ENCODE peak calls at places on chromosomes 5 and 9, in nine cellular contexts. K is tibial nerve, B is cardiac muscle cell, Y is adrenal gland, J is A673, R is MM.1S, P is HCT116, H is pancreas, C is upper lobe of right lung. V is an unnamed sample.
A peak's percentile ranks its signal among the peaks of the same experiment; 100 is the strongest.

GRCh38 chr9:98215821-98216220 is 23.4 kb upstream of the CORO2A start:
- DNase-seq in H (no peak), P (no peak), B (peak; percentile 40), C (no peak), Y (peak; percentile 83), K (no peak), J (no peak), R (no peak), V (peak; percentile 75)

GRCh38 chr5:124752854-124753720 is 6.6 kb upstream of the ZNF608 start:
- DNase-seq in R (no peak), J (no peak), B (no peak), Y (no peak), C (no peak), P (no peak), K (no peak), H (no peak), V (no peak)

GRCh38 chr9:33408087-33408486 is 5.7 kb upstream of the AQP7 start:
- DNase-seq in C (no peak), P (no peak), H (no peak), R (no peak), J (no peak), K (no peak), B (no peak), Y (no peak), V (peak; percentile 23)

GRCh38 chr9:89317282-89317681 is 1.0 kb upstream of the SECISBP2 start:
- DNase-seq in Y (no peak), R (no peak), B (no peak), H (no peak), K (no peak), J (no peak), P (no peak), C (no peak), V (no peak)

GRCh38 chr5:102762828-102763227 is 7.7 kb downstream of the PAM start:
- DNase-seq in Y (no peak), B (no peak), K (no peak), J (no peak), C (no peak), P (no peak), H (no peak), R (no peak), V (no peak)

GRCh38 chr9:104276709-104277245 is 182.7 kb downstream of the SMC2 start:
- DNase-seq in R (no peak), K (no peak), J (no peak), H (no peak), Y (no peak), P (no peak), C (no peak), B (no peak), V (no peak)

GRCh38 chr5:82297711-82298110 is 19.6 kb upstream of the RPS23 start:
- DNase-seq in Y (no peak), H (no peak), R (no peak), K (no peak), C (no peak), P (no peak), B (peak; percentile 78), J (no peak), V (no peak)

GRCh38 chr5:158660726-158661125 is 439.0 kb downstream of the EBF1 start:
- DNase-seq in J (no peak), B (no peak), P (no peak), H (no peak), Y (no peak), K (no peak), R (no peak), C (no peak), V (no peak)

GRCh38 chr5:113117543-113118110 is 141.0 kb downstream of the DCP2 start:
- DNase-seq in K (no peak), H (no peak), B (no peak), Y (no peak), C (no peak), R (peak; percentile 67), J (no peak), P (no peak), V (no peak)

GRCh38 chr5:94693043-94693822 is 74.8 kb downstream of the SLF1 start:
- DNase-seq in B (peak; percentile 52), P (peak; percentile 29), J (peak; percentile 59), K (no peak), H (no peak), Y (no peak), C (no peak), R (peak; percentile 31), V (no peak)

GRCh38 chr9:94807556-94807955 is 81.1 kb downstream of the AOPEP start:
- DNase-seq in R (no peak), P (no peak), J (no peak), C (no peak), K (no peak), Y (no peak), H (no peak), B (no peak), V (no peak)

GRCh38 chr5:31957151-31957550 is 217.0 kb downstream of the GOLPH3 start:
- DNase-seq in P (no peak), K (no peak), Y (no peak), B (no peak), J (no peak), C (no peak), H (no peak), R (no peak), V (no peak)

GRCh38 chr5:65037845-65038815 is 269.4 kb downstream of the CWC27 start:
- DNase-seq in Y (no peak), H (no peak), C (no peak), P (peak; percentile 65), R (no peak), K (no peak), B (no peak), J (peak; percentile 42), V (peak; percentile 40)

GRCh38 chr5:62686692-62687091 is 108.1 kb downstream of the LRRC70 start:
- DNase-seq in K (no peak), B (no peak), J (no peak), H (no peak), R (no peak), P (no peak), Y (no peak), C (no peak), V (no peak)

GRCh38 chr5:157926171-157926671 is 67.3 kb upstream of the CLINT1 start:
- DNase-seq in R (no peak), Y (no peak), J (no peak), B (no peak), P (no peak), K (no peak), C (no peak), H (no peak), V (peak; percentile 35)

GRCh38 chr5:82031220-82032119 is 59.6 kb downstream of the ATG10 start:
- DNase-seq in R (no peak), B (no peak), J (no peak), K (no peak), H (no peak), C (no peak), Y (no peak), P (no peak), V (no peak)

GRCh38 chr5:159971514-159971913 is 37.4 kb upstream of the TTC1 start:
- DNase-seq in R (no peak), P (no peak), Y (no peak), H (no peak), C (no peak), B (no peak), K (no peak), J (no peak), V (no peak)
- H3K4me3 ChIP-seq in R (no peak overlapping the region), P (no peak overlapping the region), Y (no peak overlapping the region), H (no peak overlapping the region), C (no peak overlapping the region), B (peak overlapping the region; percentile 33), K (no peak overlapping the region), J (no peak overlapping the region), V (no peak overlapping the region)

GRCh38 chr9:117535439-117535838 is 120.6 kb upstream of the ASTN2 start:
- DNase-seq in B (peak; percentile 19), R (no peak), P (no peak), J (no peak), K (no peak), H (no peak), Y (no peak), C (no peak), V (no peak)
- TF ChIP-seq CTCF in B (no peak), R (no peak), P (no peak), J (no peak), K (no peak), H (no peak), Y (no peak), C (no peak), V (peak; percentile 37)

DNA sequence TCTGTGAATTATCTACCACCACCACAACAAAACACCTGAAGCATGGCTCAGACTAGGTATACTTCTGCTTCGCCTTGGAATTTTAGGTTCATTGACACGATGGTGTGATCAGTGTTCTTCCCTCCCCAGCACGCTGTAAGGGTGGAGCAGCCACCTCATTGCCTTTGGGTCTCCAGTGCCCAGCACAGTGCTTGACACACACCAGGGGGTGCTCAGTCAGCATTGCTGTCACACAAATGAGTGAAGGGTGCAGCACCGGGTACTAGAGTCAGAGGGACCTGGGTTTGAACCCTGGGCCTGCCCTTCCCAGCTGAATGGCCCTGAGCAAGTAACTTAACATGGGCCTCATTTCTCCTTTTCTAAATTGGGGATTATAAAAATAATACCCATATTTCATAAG is 9.9 kb upstream of the ANGPTL2 start:
- DNase-seq in H (no peak), P (no peak), K (no peak), B (no peak), C (no peak), R (no peak), J (no peak), Y (peak; percentile 42), V (no peak)
- H3K4me1 ChIP-seq in H (no peaks in the 10 kb centered on the region), P (peaks cover 31% of the 10 kb centered on the region), K (peaks cover 58% of the 10 kb centered on the region), B (peaks cover 33% of the 10 kb centered on the region), C (peaks cover 49% of the 10 kb centered on the region), R (no peaks in the 10 kb centered on the region), J (no peaks in the 10 kb centered on the region), Y (no peaks in the 10 kb centered on the region), V (peaks cover 15% of the 10 kb centered on the region)

GRCh38 chr9:129183495-129184308 is 5.6 kb upstream of the IER5L start:
- DNase-seq in Y (no peak), P (no peak), J (peak; percentile 41), B (no peak), K (no peak), C (no peak), R (no peak), H (no peak), V (no peak)

GRCh38 chr9:129182625-129183494 is 4.8 kb upstream of the IER5L start:
- DNase-seq in P (no peak), J (peak; percentile 24), Y (peak; percentile 78), C (no peak), B (peak; percentile 41), K (no peak), R (no peak), H (no peak), V (peak; percentile 61)

GRCh38 chr9:129184743-129185142 is 6.7 kb upstream of the IER5L start:
- DNase-seq in B (no peak), P (no peak), R (no peak), Y (no peak), K (no peak), C (no peak), H (no peak), J (no peak), V (no peak)

GRCh38 chr9:129181246-129181645 is 3.2 kb upstream of the IER5L start:
- DNase-seq in P (no peak), H (no peak), Y (no peak), K (no peak), R (no peak), C (no peak), J (no peak), B (no peak), V (no peak)

DNA sequence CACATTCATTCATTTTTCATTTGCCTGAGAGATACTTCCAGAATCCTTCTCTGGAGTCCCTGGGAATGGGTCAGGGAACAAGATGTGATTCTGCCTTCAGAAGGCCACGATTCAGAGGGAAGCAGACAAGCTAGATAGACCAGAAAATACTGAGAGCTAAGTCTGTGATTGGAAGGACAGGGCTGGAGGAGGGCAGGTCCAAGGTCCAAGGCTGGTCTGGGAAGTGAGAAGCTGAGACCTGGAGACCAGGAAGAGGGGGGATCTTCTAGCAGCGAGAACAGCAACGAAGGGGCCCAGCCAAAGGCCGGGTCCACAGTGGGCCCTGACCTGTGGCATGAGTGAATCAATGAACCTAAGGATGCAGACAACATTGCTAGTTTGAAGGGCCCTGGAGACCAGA is 4.1 kb upstream of the IER5L start:
- DNase-seq in Y (no peak), J (no peak), C (no peak), K (no peak), R (no peak), P (no peak), B (no peak), H (no peak), V (no peak)
- H3K4me3 ChIP-seq in Y (no peak overlapping the region), J (no peak overlapping the region), C (no peak overlapping the region), K (no peak overlapping the region), R (no peak overlapping the region), P (no peak overlapping the region), B (no peak overlapping the region), H (no peak overlapping the region), V (no peak overlapping the region)